ENCODE peak calls at places on chromosomes 6 and 20, in ten cellular contexts. Q is heart right ventricle; L is neural progenitor cell; F is neuronal stem cell; V is aorta; S is cardiac muscle cell; U is SJCRH30; C is mammary epithelial cell; I is PC-9; A is CD8-positive, alpha-beta T cell. P is an unnamed sample.
A peak's percentile ranks its signal among the peaks of the same experiment; 100 is the strongest.

GRCh38 chr6:30626484-30627366 is at the start of gene ATAT1:
- DNase-seq in Q (peak; percentile 91), L (peak; percentile 90), F (peak; percentile 77), V (peak; percentile 92), S (peak; percentile 80), U (peak; percentile 91), C (peak; percentile 68), I (peak; percentile 90), A (peak; percentile 92), P (peak; percentile 88)

GRCh38 chr20:15599961-15600360 is 973.3 kb downstream of the KIF16B start:
- DNase-seq in Q (no peak), L (no peak), F (no peak), V (no peak), S (no peak), U (no peak), C (no peak), I (no peak), A (no peak), P (no peak)

GRCh38 chr20:56788041-56788670 is 159.1 kb downstream of the TFAP2C start:
- DNase-seq in Q (no peak), L (no peak), F (no peak), V (no peak), S (peak; percentile 98), U (no peak), C (peak; percentile 85), I (peak; percentile 82), A (no peak), P (no peak)

GRCh38 chr6:3788408-3789017 is 37.0 kb upstream of the PXDC1 start:
- DNase-seq in Q (no peak), L (no peak), F (no peak), V (no peak), S (peak; percentile 90), U (no peak), C (no peak), I (no peak), A (no peak), P (no peak)

GRCh38 chr6:50120300-50120699 is 70.6 kb upstream of the DEFB112 start:
- DNase-seq in Q (no peak), L (no peak), F (no peak), V (no peak), S (no peak), U (no peak), C (peak; percentile 68), I (no peak), A (no peak), P (no peak)

GRCh38 chr6:92667843-92668242 is 751.5 kb downstream of the EPHA7 start:
- DNase-seq in Q (peak; percentile 21), L (no peak), F (no peak), V (no peak), S (peak; percentile 4), U (no peak), C (no peak), I (no peak), A (no peak), P (no peak)

GRCh38 chr6:136228811-136229210 is 21.3 kb downstream of the MTFR2 start:
- DNase-seq in Q (no peak), L (no peak), F (no peak), V (no peak), S (no peak), U (no peak), C (no peak), I (no peak), A (no peak), P (no peak)

GRCh38 chr20:48777005-48777404 is 50.8 kb downstream of the PREX1 start:
- DNase-seq in Q (no peak), L (no peak), F (no peak), V (peak; percentile 73), S (no peak), U (no peak), C (no peak), I (no peak), A (no peak), P (no peak)

GRCh38 chr20:17967595-17968365 is 814 bp downstream of the SNX5 start:
- DNase-seq in Q (peak; percentile 37), L (no peak), F (no peak), V (no peak), S (peak; percentile 63), U (peak; percentile 30), C (peak; percentile 28), I (no peak), A (no peak), P (no peak)

GRCh38 chr20:33373735-33374605 is 27.3 kb downstream of the CDK5RAP1 start:
- DNase-seq in Q (no peak), L (no peak), F (no peak), V (no peak), S (peak; percentile 2), U (no peak), C (peak; percentile 46), I (peak; percentile 69), A (no peak), P (no peak)

GRCh38 chr6:98975331-98975891 is 27.7 kb upstream of the FBXL4 start:
- DNase-seq in Q (no peak), L (no peak), F (no peak), V (no peak), S (no peak), U (no peak), C (no peak), I (no peak), A (no peak), P (no peak)

GRCh38 chr6:153043719-153044118 is 41.2 kb upstream of the MTRF1L start:
- DNase-seq in Q (no peak), L (no peak), F (no peak), V (no peak), S (no peak), U (peak; percentile 19), C (no peak), I (no peak), A (no peak), P (no peak)

GRCh38 chr20:4445331-4445730 is 276.4 kb upstream of the PRND start:
- DNase-seq in Q (no peak), L (no peak), F (no peak), V (no peak), S (no peak), U (no peak), C (no peak), I (no peak), A (no peak), P (no peak)

GRCh38 chr6:157693867-157694266 is 129.2 kb upstream of the SNX9 start:
- DNase-seq in Q (peak; percentile 72), L (no peak), F (no peak), V (no peak), S (no peak), U (no peak), C (no peak), I (no peak), A (no peak), P (no peak)

DNA sequence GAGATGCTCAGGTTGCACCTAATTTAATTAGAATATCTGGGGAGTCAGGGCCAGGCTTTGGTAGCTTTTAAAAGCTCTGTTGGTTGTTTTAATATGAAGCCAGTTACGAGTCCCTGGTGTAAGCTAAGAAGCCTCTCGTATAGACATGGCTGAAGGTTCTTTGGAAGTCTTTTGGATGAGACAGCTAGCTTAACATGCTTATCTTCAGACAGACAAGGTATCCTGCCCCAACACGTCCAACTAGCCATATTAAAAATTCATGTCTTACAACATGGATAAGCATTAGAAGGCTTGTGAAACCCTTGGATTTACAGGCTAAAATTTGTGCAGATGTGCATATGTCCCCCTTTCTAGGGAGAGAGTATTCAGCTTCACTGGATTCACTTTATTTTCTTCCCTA is 105.7 kb upstream of the KCNK16 start:
- DNase-seq in Q (no peak), L (no peak), F (no peak), V (no peak), S (no peak), U (no peak), C (peak; percentile 76), I (no peak), A (no peak), P (no peak)
- H3K9me3 ChIP-seq in Q (no peaks in the 10 kb centered on the region), L (no peaks in the 10 kb centered on the region), F (no peaks in the 10 kb centered on the region), V (no peaks in the 10 kb centered on the region), S (no peaks in the 10 kb centered on the region), U (no peaks in the 10 kb centered on the region), C (no peaks in the 10 kb centered on the region), I (no peaks in the 10 kb centered on the region), A (no peaks in the 10 kb centered on the region), P (no peaks in the 10 kb centered on the region)

DNA sequence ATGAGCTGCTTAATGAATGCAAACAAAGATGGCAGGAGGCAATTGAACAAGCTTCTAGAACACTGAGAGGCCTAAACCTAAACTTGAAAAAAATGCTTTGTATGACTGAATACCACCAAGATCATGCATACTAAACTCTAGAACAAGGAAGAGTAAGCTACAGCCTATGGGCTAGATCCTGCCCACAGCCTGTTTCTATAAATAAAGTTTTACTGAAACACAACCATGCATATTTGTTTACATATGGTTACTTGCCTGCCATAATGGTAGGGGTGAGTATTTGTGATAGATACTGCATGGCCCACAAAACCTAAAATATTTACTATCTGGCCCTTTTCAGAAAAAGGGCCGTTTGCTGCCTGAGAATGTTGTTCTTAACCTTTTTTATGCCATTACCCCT is 37.0 kb downstream of the ZFP64 start:
- DNase-seq in Q (no peak), L (no peak), F (no peak), V (no peak), S (no peak), U (no peak), C (no peak), I (no peak), A (no peak), P (no peak)
- H3K9me3 ChIP-seq in Q (peaks cover 13% of the 10 kb centered on the region), L (no peaks in the 10 kb centered on the region), F (peaks cover 31% of the 10 kb centered on the region), V (peaks cover 2% of the 10 kb centered on the region), S (peaks cover 3% of the 10 kb centered on the region), U (no peaks in the 10 kb centered on the region), C (no peaks in the 10 kb centered on the region), I (peaks cover 3% of the 10 kb centered on the region), A (no peaks in the 10 kb centered on the region), P (no peaks in the 10 kb centered on the region)

GRCh38 chr6:19205076-19205475 is 632.1 kb upstream of the ID4 start:
- DNase-seq in Q (no peak), L (no peak), F (no peak), V (no peak), S (no peak), U (no peak), C (no peak), I (no peak), A (no peak), P (no peak)

GRCh38 chr6:19209202-19209601 is 628.0 kb upstream of the ID4 start:
- DNase-seq in Q (no peak), L (no peak), F (no peak), V (no peak), S (no peak), U (no peak), C (peak; percentile 6), I (no peak), A (no peak), P (no peak)

GRCh38 chr6:19204445-19204844 is 632.7 kb upstream of the ID4 start:
- DNase-seq in Q (no peak), L (no peak), F (no peak), V (no peak), S (no peak), U (no peak), C (no peak), I (no peak), A (no peak), P (no peak)
- H3K9me3 ChIP-seq in Q (peaks cover 42% of the 10 kb centered on the region), L (no peaks in the 10 kb centered on the region), F (peaks cover 14% of the 10 kb centered on the region), V (no peaks in the 10 kb centered on the region), S (no peaks in the 10 kb centered on the region), U (no peaks in the 10 kb centered on the region), C (no peaks in the 10 kb centered on the region), I (peaks cover 10% of the 10 kb centered on the region), A (no peaks in the 10 kb centered on the region), P (no peaks in the 10 kb centered on the region)

DNA sequence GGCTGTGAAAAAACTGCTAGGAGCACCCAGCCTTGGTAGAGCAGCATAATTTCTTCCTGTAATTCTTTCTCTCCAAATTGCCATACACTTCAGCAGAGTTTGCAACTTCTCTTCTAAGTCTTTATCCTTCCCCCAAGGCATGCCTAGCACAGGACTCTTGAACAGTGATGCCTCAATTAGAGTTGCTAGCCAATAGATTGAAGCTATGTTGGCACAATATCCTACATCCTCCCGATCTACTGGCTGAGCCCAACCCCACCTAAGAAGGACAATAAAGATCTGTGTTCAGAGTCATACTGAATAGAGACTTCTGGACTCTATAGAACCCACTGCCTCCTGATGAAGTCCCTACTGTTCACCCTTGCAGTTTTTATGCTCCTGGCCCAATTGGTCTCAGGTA is at the start of gene DEFB126:
- DNase-seq in Q (no peak), L (no peak), F (no peak), V (no peak), S (no peak), U (no peak), C (no peak), I (no peak), A (no peak), P (no peak)
- H3K9me3 ChIP-seq in Q (no peaks in the 10 kb centered on the region), L (peaks cover 3% of the 10 kb centered on the region), F (no peaks in the 10 kb centered on the region), V (no peaks in the 10 kb centered on the region), S (no peaks in the 10 kb centered on the region), U (no peaks in the 10 kb centered on the region), C (peaks cover 5% of the 10 kb centered on the region), I (peaks cover 3% of the 10 kb centered on the region), A (no peaks in the 10 kb centered on the region), P (no peaks in the 10 kb centered on the region)

P was measured in CD8-positive, alpha-beta memory T cell.